ENCODE peak calls at places on chromosomes 2 and 18, in eight cellular contexts. C, P, W, U, Q, O, Y and K are unnamed samples.

GRCh38 chr18:33849731-33850130 is 271.7 kb downstream of the ASXL3 start:
- DNase-seq in P (no peak), O (no peak), U (no peak), W (no peak), C (no peak), Q (no peak), Y (no peak), K (no peak)

GRCh38 chr2:128500136-128500800 is 181.6 kb upstream of the HS6ST1 start:
- DNase-seq in C (no peak), Y (no peak), U (no peak), O (no peak), P (no peak), W (no peak), Q (peak), K (peak)

GRCh38 chr18:73688851-73689659 is 458.6 kb downstream of the FBXO15 start:
- DNase-seq in P (no peak), Q (no peak), U (peak), C (no peak), O (no peak), Y (no peak), W (no peak), K (no peak)

GRCh38 chr18:66495844-66496243 is 108.0 kb downstream of the CDH19 start:
- DNase-seq in O (no peak), P (no peak), U (no peak), Q (peak), Y (peak), W (peak), C (no peak), K (no peak)

GRCh38 chr2:168438553-168438952 is 17.5 kb upstream of the CERS6 start:
- DNase-seq in W (no peak), P (no peak), C (no peak), U (no peak), Y (no peak), Q (no peak), O (no peak), K (no peak)

GRCh38 chr2:7392076-7392787 is 475.0 kb downstream of the RNF144A start:
- DNase-seq in Y (no peak), Q (no peak), W (no peak), U (no peak), P (no peak), O (no peak), C (no peak), K (no peak)

GRCh38 chr2:238388794-238389193 is 37.9 kb upstream of the ASB1 start:
- DNase-seq in O (no peak), U (no peak), P (no peak), Q (no peak), C (no peak), W (no peak), Y (no peak), K (no peak)

GRCh38 chr2:24399434-24400206 is 39.3 kb upstream of the ITSN2 start:
- DNase-seq in O (no peak), Y (no peak), C (no peak), Q (no peak), U (peak), P (no peak), W (no peak), K (no peak)

GRCh38 chr2:2992622-2993021 is 385.0 kb downstream of the EIPR1 start:
- DNase-seq in W (no peak), C (no peak), U (no peak), Y (no peak), Q (no peak), O (no peak), P (no peak), K (no peak)

GRCh38 chr2:39837856-39838453 is 58.9 kb upstream of the THUMPD2 start:
- DNase-seq in O (no peak), U (peak), Q (no peak), Y (peak), W (no peak), P (peak), C (peak), K (no peak)

GRCh38 chr18:13159579-13159978 is 59.0 kb upstream of the LDLRAD4 start:
- DNase-seq in W (peak), U (peak), Y (peak), C (peak), P (peak), Q (no peak), O (peak), K (no peak)

GRCh38 chr2:3377279-3377611 is 373 bp downstream of the EIPR1 start:
- DNase-seq in Q (no peak), P (peak), Y (peak), O (no peak), W (no peak), C (no peak), U (peak), K (no peak)

GRCh38 chr2:65343381-65343780 is 89.0 kb downstream of the SPRED2 start:
- DNase-seq in C (no peak), Q (no peak), W (no peak), O (no peak), P (no peak), Y (no peak), U (no peak), K (no peak)

GRCh38 chr2:118729760-118730159 is 117.7 kb downstream of the EN1 start:
- DNase-seq in C (no peak), O (no peak), Q (no peak), Y (no peak), P (no peak), U (no peak), W (no peak), K (no peak)

GRCh38 chr2:24831736-24832421 is 38.7 kb downstream of the CENPO start:
- DNase-seq in U (no peak), P (no peak), Y (no peak), W (peak), C (no peak), O (no peak), Q (no peak), K (no peak)

GRCh38 chr2:151827564-151828142 is 568 bp downstream of the ARL5A start:
- DNase-seq in W (peak), Y (peak), C (no peak), Q (peak), U (peak), O (no peak), P (peak), K (no peak)

GRCh38 chr2:102032368-102033027 is 40.7 kb downstream of the IL1R2 start:
- DNase-seq in C (no peak), Q (no peak), Y (peak), P (no peak), U (no peak), O (no peak), W (no peak), K (no peak)

GRCh38 chr2:46030330-46030729 is 266.9 kb upstream of the EPAS1 start:
- DNase-seq in U (no peak), P (no peak), O (no peak), W (no peak), Y (no peak), Q (no peak), C (no peak), K (no peak)

GRCh38 chr2:98761909-98762308 is 31.0 kb upstream of the MGAT4A start:
- DNase-seq in O (no peak), W (no peak), P (no peak), Q (no peak), C (no peak), Y (no peak), U (no peak), K (no peak)

GRCh38 chr2:207260021-207260420 is 94.3 kb upstream of the KLF7 start:
- DNase-seq in Q (no peak), Y (no peak), C (no peak), O (no peak), P (no peak), U (no peak), W (no peak), K (no peak)

GRCh38 chr18:43596106-43596712 is 318.9 kb upstream of the SYT4 start:
- DNase-seq in Y (peak), W (no peak), U (peak), O (no peak), C (no peak), Q (no peak), P (peak), K (no peak)

GRCh38 chr2:239521518-239521815 is 120.6 kb upstream of the HDAC4 start:
- DNase-seq in U (no peak), C (no peak), Q (no peak), O (no peak), Y (no peak), W (no peak), P (no peak), K (no peak)

GRCh38 chr2:165687376-165687775 is 106.7 kb downstream of the GALNT3 start:
- DNase-seq in O (no peak), W (no peak), U (no peak), C (no peak), Q (no peak), P (no peak), Y (no peak), K (no peak)

GRCh38 chr2:70685771-70686171 is 82.2 kb downstream of the ADD2 start:
- DNase-seq in Y (no peak), U (no peak), C (no peak), P (no peak), O (no peak), W (no peak), Q (no peak), K (no peak)

GRCh38 chr18:54776282-54776977 is 51.8 kb upstream of the RAB27B start:
- DNase-seq in Y (peak), C (peak), W (no peak), P (no peak), U (peak), Q (no peak), O (no peak), K (no peak)

GRCh38 chr2:37414470-37414949 is 70.1 kb downstream of the QPCT start:
- DNase-seq in O (no peak), P (peak), U (peak), W (no peak), C (no peak), Q (no peak), Y (peak), K (no peak)

GRCh38 chr18:42024131-42024530 is 69.1 kb downstream of the PIK3C3 start:
- DNase-seq in W (no peak), U (no peak), P (no peak), Y (no peak), C (no peak), O (no peak), Q (no peak), K (no peak)

GRCh38 chr2:179444056-179444455 is 179.4 kb upstream of the SESTD1 start:
- DNase-seq in C (no peak), Y (no peak), W (no peak), O (no peak), U (peak), Q (no peak), P (no peak), K (no peak)

GRCh38 chr2:20430035-20430434 is 16.8 kb upstream of the RHOB start:
- DNase-seq in C (no peak), P (no peak), W (no peak), U (no peak), Q (no peak), O (no peak), Y (no peak), K (no peak)

GRCh38 chr2:192719630-192720029 is 524.9 kb upstream of the TMEFF2 start:
- DNase-seq in Y (no peak), U (no peak), P (no peak), O (no peak), W (no peak), Q (no peak), C (no peak), K (no peak)

GRCh38 chr2:17740203-17740602 is 13.4 kb downstream of the SMC6 start:
- DNase-seq in W (no peak), C (no peak), Q (no peak), O (no peak), Y (no peak), U (no peak), P (no peak), K (no peak)

GRCh38 chr2:196293751-196294486 is 122.5 kb upstream of the STK17B start:
- DNase-seq in C (peak), Q (no peak), U (peak), Y (peak), P (no peak), O (no peak), W (no peak), K (no peak)

GRCh38 chr2:168453404-168453803 is 2.7 kb upstream of the CERS6 start:
- DNase-seq in C (no peak), O (no peak), Y (no peak), W (no peak), Q (no peak), U (no peak), P (no peak), K (no peak)

GRCh38 chr2:49972699-49973098 is 818.4 kb upstream of the FSHR start:
- DNase-seq in W (no peak), C (no peak), P (no peak), O (no peak), Q (no peak), Y (no peak), U (no peak), K (no peak)

GRCh38 chr2:9249036-9249800 is 42.6 kb downstream of the ASAP2 start:
- DNase-seq in Q (no peak), O (no peak), U (peak), C (no peak), W (no peak), P (no peak), Y (peak), K (no peak)

GRCh38 chr2:88669371-88670214 is 21.9 kb upstream of the RPIA start:
- DNase-seq in Q (no peak), O (no peak), Y (peak), P (peak), U (peak), W (peak), C (no peak), K (no peak)

GRCh38 chr2:228798931-228799588 is 472.0 kb downstream of the PID1 start:
- DNase-seq in U (no peak), Q (no peak), C (no peak), O (no peak), P (no peak), Y (no peak), W (no peak), K (no peak)

DNA sequence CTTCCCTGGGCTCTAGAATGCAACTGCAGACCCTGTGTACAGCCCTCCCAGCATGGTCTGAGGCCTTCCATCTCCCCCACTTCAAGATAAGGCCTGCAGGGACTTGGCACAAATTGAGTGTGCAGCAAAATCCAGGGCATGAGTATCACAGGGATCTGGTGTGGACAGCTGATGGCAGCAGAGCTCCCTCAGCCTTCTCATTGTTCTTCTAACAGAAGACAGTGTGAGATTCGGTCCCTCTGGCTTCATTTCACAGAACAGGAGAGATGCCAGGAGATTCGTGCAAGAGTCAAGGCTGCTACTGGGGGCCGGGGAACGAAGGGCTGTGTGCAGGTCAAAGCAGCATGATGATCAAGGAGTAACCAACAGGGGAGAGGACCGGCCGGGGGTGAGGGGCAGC is 85.8 kb downstream of the UXS1 start:
- DNase-seq in O (no peak), Q (no peak), Y (peak), W (no peak), C (no peak), P (no peak), U (peak), K (peak)
- TF ChIP-seq CTCF in O (peak), Q (no peak), Y (peak), W (no peak), C (peak), P (peak), U (peak), K (peak)

GRCh38 chr2:56183643-56184499 is at the start of gene CCDC85A:
- DNase-seq in O (peak), Y (peak), P (peak), Q (peak), C (no peak), W (peak), U (peak), K (peak)

GRCh38 chr2:56185101-56185581 is 1.4 kb downstream of the CCDC85A start:
- DNase-seq in O (no peak), W (no peak), Y (peak), U (peak), P (no peak), C (no peak), Q (no peak), K (no peak)

GRCh38 chr2:56184500-56184996 is 758 bp downstream of the CCDC85A start:
- DNase-seq in U (no peak), C (no peak), W (peak), Q (no peak), P (no peak), O (no peak), Y (peak), K (peak)

GRCh38 chr2:56182420-56182819 is 1.4 kb upstream of the CCDC85A start:
- DNase-seq in Q (no peak), U (no peak), P (no peak), Y (no peak), W (no peak), C (no peak), O (no peak), K (no peak)

DNA sequence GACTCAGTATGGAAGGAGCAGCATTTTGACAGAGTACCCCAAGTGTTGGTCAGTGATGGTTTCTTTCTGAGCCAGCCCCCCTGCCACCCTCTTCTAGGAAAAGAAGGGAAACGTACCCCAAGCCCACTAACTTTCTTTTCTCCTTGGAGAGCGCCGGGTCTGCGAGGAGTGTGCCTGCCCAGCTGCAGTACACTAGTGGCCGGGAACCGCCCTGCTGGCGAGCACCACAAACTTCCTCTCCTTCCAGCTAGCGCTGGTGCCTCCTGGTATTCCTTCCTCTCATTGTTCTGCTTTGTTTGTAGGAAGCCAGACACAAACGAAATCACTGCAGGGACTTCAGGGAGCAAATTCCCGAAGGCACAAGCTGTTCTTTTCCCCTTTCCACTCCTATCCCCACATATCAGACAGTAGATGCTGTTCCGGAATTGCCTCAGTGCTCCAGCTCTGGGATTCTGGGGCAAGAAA is 1.8 kb downstream of the CCDC85A start:
- DNase-seq in Y (peak), Q (no peak), U (peak), C (no peak), O (no peak), P (no peak), W (peak), K (no peak)
- TF ChIP-seq CTCF in Y (no peak), Q (peak), U (peak), C (peak), O (no peak), P (no peak), W (peak), K (peak)

DNA sequence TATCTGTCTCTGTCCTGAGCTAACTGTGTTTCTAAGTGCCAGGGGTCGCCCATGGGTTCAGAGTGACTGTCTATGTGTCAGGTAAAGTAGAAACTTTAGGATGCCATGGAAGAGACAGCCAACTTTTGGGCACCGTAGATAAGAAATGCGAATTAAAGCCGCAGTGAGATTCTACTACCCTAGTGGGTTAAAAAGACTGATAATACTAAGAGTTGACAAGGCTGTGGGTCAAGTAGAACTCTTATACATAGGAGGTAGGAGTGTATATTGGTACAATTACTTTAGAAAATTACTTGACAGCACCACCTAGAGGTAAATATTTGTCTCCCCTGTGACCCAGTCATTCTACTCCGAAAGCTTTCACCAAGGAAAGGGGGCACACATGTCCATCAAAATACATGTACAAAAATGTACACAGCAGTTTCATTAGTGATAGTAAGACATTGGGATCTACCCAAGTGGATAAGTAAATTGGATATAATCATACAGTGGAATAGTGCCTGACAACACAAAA is 371.3 kb downstream of the SLC4A3 start:
- DNase-seq in Y (no peak), U (no peak), W (no peak), P (no peak), Q (no peak), C (no peak), O (no peak), K (no peak)
- TF ChIP-seq CTCF in Y (no peak), U (no peak), W (peak), P (no peak), Q (peak), C (no peak), O (no peak), K (no peak)

DNA sequence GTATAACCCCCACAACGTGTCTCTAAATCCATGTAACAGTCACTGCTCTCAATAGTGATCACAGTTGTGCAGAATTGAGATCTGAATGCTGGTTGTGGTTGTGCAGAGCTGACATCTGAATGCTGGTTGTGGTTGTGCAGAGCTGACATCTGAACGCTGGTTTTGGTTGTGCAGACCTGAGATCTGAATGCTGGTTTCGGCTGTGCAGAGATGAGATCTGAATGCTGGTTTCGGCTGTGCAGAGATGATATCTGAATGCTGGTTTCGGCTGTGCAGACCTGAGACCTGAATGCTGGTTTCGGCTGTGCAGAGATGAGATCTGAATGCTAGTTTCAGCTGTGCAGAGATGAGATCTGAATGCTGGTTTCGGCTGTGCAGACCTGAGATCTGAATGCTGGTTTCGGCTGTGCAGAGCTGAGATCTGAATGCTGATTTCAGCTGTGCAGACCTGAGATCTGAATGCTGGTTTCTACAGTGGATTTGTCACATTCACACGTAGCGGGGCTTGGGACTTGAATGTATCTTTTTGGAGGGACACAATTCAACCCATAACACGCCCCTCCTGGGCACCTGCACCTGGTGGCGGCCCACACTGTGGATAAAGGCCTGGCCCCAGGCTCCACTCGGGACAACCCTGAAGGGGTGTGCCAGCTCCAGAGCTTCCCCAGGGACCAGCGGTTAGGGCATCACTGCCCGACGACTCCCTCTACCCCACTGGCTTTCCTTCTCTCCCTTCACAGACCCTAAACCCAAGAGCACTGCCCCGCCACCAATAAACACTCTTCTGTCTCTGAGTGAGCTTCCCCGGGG is 51.1 kb upstream of the SLC66A3 start:
- DNase-seq in Y (no peak), U (no peak), Q (no peak), C (no peak), W (no peak), P (peak), O (no peak), K (no peak)
- TF ChIP-seq CTCF in Y (no peak), U (no peak), Q (no peak), C (no peak), W (no peak), P (peak), O (no peak), K (no peak)

GRCh38 chr2:126399001-126399400 is 257.0 kb upstream of the GYPC start:
- DNase-seq in O (no peak), Y (no peak), Q (no peak), U (no peak), C (no peak), W (no peak), P (no peak), K (no peak)
- TF ChIP-seq CTCF in O (no peak), Y (no peak), Q (peak), U (no peak), C (no peak), W (peak), P (peak), K (no peak)